ENCODE peak calls at places on chromosome 21, in eight cellular contexts. R, A, V, Y, D, W, Q and B are unnamed samples.

GRCh38 chr21:23968722-23969647 is 1638.3 kb downstream of the MRPL39 start:
- DNase-seq in D (peak), V (peak), Q (peak), Y (peak), A (peak), W (no peak), R (peak), B (peak)

GRCh38 chr21:33948096-33948950 is 32.7 kb upstream of the ATP5PO start:
- DNase-seq in A (peak), Y (peak), W (peak), V (peak), D (no peak), Q (peak), R (peak), B (peak)

GRCh38 chr21:27149034-27149433 is 182.1 kb upstream of the ADAMTS5 start:
- DNase-seq in D (no peak), A (no peak), Y (no peak), R (peak), W (no peak), V (no peak), Q (no peak), B (no peak)

GRCh38 chr21:17527240-17527639 is 14.4 kb downstream of the CXADR start:
- DNase-seq in D (no peak), Y (no peak), A (peak), Q (no peak), R (peak), V (peak), W (no peak), B (no peak)

GRCh38 chr21:36980280-36981048 is 14.0 kb upstream of the HLCS start:
- DNase-seq in R (no peak), Y (peak), D (no peak), Q (no peak), V (no peak), A (peak), W (peak), B (no peak)

GRCh38 chr21:29164330-29164942 is 34.0 kb downstream of the MAP3K7CL start:
- DNase-seq in Q (no peak), Y (no peak), A (peak), R (peak), D (no peak), V (peak), W (no peak), B (peak)

GRCh38 chr21:36211660-36212512 is 55.3 kb downstream of the DOP1B start:
- DNase-seq in R (peak), W (no peak), Q (peak), A (no peak), V (no peak), Y (no peak), D (no peak), B (peak)

GRCh38 chr21:27580276-27580675 is 613.4 kb upstream of the ADAMTS5 start:
- DNase-seq in V (no peak), Y (no peak), W (no peak), Q (no peak), D (no peak), R (peak), A (no peak), B (no peak)

GRCh38 chr21:26916799-26917198 is 50.1 kb downstream of the ADAMTS5 start:
- DNase-seq in Q (no peak), Y (no peak), D (no peak), V (no peak), W (no peak), A (no peak), R (no peak), B (no peak)

GRCh38 chr21:33386222-33386784 is 16.9 kb upstream of the IFNGR2 start:
- DNase-seq in W (no peak), R (no peak), Q (no peak), V (no peak), Y (no peak), A (no peak), D (no peak), B (no peak)

GRCh38 chr21:37566790-37567725 is 200.5 kb downstream of the DYRK1A start:
- DNase-seq in Q (no peak), Y (no peak), D (no peak), V (no peak), A (no peak), R (no peak), W (peak), B (no peak)

GRCh38 chr21:37642493-37642892 is 273.8 kb downstream of the KCNJ6 start:
- DNase-seq in Y (no peak), A (no peak), Q (no peak), V (peak), R (no peak), W (no peak), D (no peak), B (peak)

GRCh38 chr21:45464309-45464708 is 59.3 kb downstream of the COL18A1 start:
- DNase-seq in Q (no peak), D (no peak), V (no peak), A (no peak), W (no peak), R (no peak), Y (no peak), B (no peak)

GRCh38 chr21:45465105-45465504 is 60.1 kb downstream of the COL18A1 start:
- DNase-seq in W (no peak), D (no peak), Y (no peak), Q (no peak), A (no peak), V (no peak), R (no peak), B (no peak)

GRCh38 chr21:45461806-45462341 is 56.9 kb downstream of the COL18A1 start:
- DNase-seq in Q (no peak), V (no peak), R (no peak), W (no peak), A (no peak), Y (no peak), D (no peak), B (no peak)

GRCh38 chr21:45465611-45466329 is 60.8 kb downstream of the COL18A1 start:
- DNase-seq in Y (no peak), V (no peak), R (no peak), D (no peak), A (no peak), W (no peak), Q (no peak), B (no peak)

DNA sequence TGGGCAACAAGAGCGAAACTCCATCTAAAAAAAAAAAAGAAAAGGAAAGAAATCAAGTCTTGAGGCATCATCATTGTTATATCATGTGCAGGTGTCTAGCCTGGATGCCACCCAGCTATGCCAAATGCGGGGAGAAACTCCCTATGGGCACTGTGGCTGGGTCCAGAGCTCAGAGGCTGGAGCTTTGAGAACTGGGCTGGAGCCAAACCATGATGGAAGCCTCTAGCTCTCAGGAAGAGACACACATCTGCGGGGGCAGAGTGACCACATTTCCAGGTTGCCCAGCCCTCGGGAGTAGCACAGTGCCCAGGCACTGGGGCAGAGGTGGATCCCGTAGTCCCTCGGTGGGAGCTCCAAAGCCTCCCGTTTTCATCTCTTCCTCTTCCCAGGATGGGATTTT is 58.9 kb downstream of the COL18A1 start:
- DNase-seq in A (no peak), V (no peak), Q (no peak), W (no peak), Y (no peak), R (no peak), D (no peak), B (no peak)
- TF ChIP-seq POLR2A in A (no peak), V (no peak), Q (no peak), W (no peak), Y (no peak), R (no peak), D (no peak), B (no peak)

GRCh38 chr21:31967334-31967733 is 94.5 kb downstream of the HUNK start:
- DNase-seq in Q (no peak), Y (no peak), A (no peak), R (no peak), D (no peak), V (no peak), W (no peak), B (no peak)
- TF ChIP-seq POLR2A in Q (no peak), Y (no peak), A (no peak), R (no peak), D (no peak), V (no peak), W (no peak), B (no peak)

GRCh38 chr21:43918385-43918947 is 53.4 kb downstream of the AGPAT3 start:
- DNase-seq in V (no peak), R (no peak), D (no peak), Y (no peak), Q (no peak), W (no peak), A (no peak), B (no peak)

GRCh38 chr21:43919283-43919682 is 54.3 kb downstream of the AGPAT3 start:
- DNase-seq in Y (no peak), A (no peak), R (no peak), D (no peak), Q (no peak), W (no peak), V (no peak), B (no peak)

GRCh38 chr21:43916076-43916475 is 51.1 kb downstream of the AGPAT3 start:
- DNase-seq in R (no peak), W (no peak), A (no peak), Q (no peak), V (no peak), D (no peak), Y (no peak), B (no peak)

GRCh38 chr21:43917515-43918384 is 52.7 kb downstream of the AGPAT3 start:
- DNase-seq in D (no peak), Y (peak), V (no peak), R (no peak), W (no peak), A (no peak), Q (no peak), B (no peak)

DNA sequence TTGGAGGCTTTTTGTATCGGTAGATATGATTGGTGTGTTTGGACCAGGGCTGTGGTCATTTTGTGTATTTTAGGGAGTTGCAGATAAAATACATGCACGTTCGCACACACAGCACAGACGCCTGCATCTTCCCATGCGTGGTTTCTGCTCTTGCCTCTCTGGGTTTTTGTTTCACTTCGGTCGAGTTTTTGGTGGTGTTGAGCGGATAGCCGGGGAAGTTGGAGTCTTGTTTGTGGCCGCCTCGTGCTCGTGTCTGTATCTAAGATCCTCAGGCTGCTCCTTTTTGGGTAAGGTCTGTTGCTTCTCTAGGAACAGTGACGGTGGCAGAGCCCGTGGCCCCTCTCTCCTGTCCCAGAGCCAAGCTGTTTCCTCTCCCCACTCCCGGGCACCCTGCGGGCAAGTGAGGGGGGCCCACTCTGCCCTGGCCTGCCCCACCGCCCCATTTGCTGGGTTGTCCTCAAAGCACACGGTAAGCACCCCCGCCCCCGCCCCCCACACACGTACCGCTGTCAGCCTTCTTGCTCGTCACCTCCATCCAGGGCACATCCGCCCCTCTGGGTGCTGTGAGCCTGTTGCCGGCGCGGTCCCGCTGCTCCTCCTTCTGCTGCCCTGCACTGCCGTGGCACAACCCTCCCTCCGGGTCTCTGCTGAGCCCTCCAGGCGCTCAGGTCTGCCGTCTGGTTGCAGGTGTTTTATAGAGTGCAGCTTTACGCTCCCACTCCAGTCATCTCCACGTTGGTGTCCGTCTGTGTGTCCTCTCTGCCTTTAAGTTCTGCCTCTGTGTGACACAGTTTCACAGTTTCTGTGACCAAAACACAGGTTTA is 51.9 kb downstream of the AGPAT3 start:
- DNase-seq in V (no peak), R (peak), Q (no peak), W (no peak), A (no peak), Y (no peak), D (peak), B (peak)
- TF ChIP-seq POLR2A in V (no peak), R (no peak), Q (no peak), W (no peak), A (no peak), Y (no peak), D (peak), B (no peak)

DNA sequence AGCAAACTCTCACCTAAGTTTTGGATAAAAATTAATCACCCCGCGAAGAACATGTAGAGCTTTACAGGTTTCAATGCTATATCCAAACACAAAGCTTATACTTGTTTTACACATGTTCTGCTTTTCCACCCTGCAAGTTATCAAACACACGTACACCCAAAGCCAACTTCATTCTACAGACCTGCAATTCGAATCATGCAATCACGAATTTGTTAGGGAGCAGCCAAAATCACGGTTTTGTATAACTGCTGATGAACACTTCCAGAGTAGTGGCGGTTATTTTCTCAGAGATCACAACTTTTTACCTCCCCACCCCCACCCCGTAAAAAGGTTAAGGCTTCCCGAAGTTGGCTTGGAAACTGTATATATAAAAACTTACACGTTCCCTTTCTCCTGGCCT is 1.4 kb downstream of the HMGN1 start:
- DNase-seq in D (no peak), A (peak), V (no peak), Y (no peak), Q (no peak), W (no peak), R (no peak), B (peak)
- TF ChIP-seq POLR2A in D (no peak), A (no peak), V (no peak), Y (no peak), Q (no peak), W (no peak), R (no peak), B (no peak)